ENCODE peak calls at places on chromosomes 2 and 18, in six cellular contexts. One of them, this sample, is unnamed. For H3K4me1 and H3K9me3, the result is how much of the 10 kb centered on the place peaks cover.

GRCh38 chr2:220370764-220371163 is 743.3 kb downstream of the SLC4A3 start:
- DNase-seq in PC-3: no peak
- DNase-seq in neural progenitor cell: no peak
- DNase-seq in stomach: no peak
- DNase-seq in CD8-positive, alpha-beta memory T cell: no peak
- DNase-seq in IMR-90: peak
- DNase-seq in this sample: no peak

GRCh38 chr2:207330912-207331311 is 165.2 kb upstream of the KLF7 start:
- DNase-seq in PC-3: peak
- DNase-seq in neural progenitor cell: no peak
- DNase-seq in stomach: peak
- DNase-seq in CD8-positive, alpha-beta memory T cell: no peak
- DNase-seq in IMR-90: peak
- DNase-seq in this sample: no peak

GRCh38 chr2:55151721-55152433 is 80.2 kb downstream of the CLHC1 start:
- DNase-seq in PC-3: no peak
- DNase-seq in neural progenitor cell: no peak
- DNase-seq in stomach: no peak
- DNase-seq in CD8-positive, alpha-beta memory T cell: no peak
- DNase-seq in IMR-90: peak
- DNase-seq in this sample: no peak

GRCh38 chr2:203777030-203777429 is 70.6 kb downstream of the CD28 start:
- DNase-seq in PC-3: no peak
- DNase-seq in neural progenitor cell: no peak
- DNase-seq in stomach: no peak
- DNase-seq in CD8-positive, alpha-beta memory T cell: no peak
- DNase-seq in IMR-90: no peak
- DNase-seq in this sample: no peak

GRCh38 chr2:209872675-209873074 is 101.0 kb downstream of the UNC80 start:
- DNase-seq in PC-3: peak
- DNase-seq in neural progenitor cell: peak
- DNase-seq in stomach: peak
- DNase-seq in CD8-positive, alpha-beta memory T cell: no peak
- DNase-seq in IMR-90: no peak
- DNase-seq in this sample: no peak

GRCh38 chr2:39523308-39524044 is 86.4 kb upstream of the MAP4K3 start:
- DNase-seq in PC-3: peak
- DNase-seq in neural progenitor cell: no peak
- DNase-seq in stomach: no peak
- DNase-seq in CD8-positive, alpha-beta memory T cell: no peak
- DNase-seq in IMR-90: peak
- DNase-seq in this sample: no peak

GRCh38 chr18:68779169-68779568 is 18.7 kb upstream of the CCDC102B start:
- DNase-seq in PC-3: peak
- DNase-seq in neural progenitor cell: no peak
- DNase-seq in stomach: no peak
- DNase-seq in CD8-positive, alpha-beta memory T cell: no peak
- DNase-seq in IMR-90: peak
- DNase-seq in this sample: no peak

GRCh38 chr2:165573534-165574461 is 104.3 kb downstream of the CSRNP3 start:
- DNase-seq in PC-3: peak
- DNase-seq in neural progenitor cell: peak
- DNase-seq in stomach: peak
- DNase-seq in CD8-positive, alpha-beta memory T cell: no peak
- DNase-seq in IMR-90: no peak
- DNase-seq in this sample: peak

GRCh38 chr2:151989378-151989777 is 109.5 kb downstream of the CACNB4 start:
- DNase-seq in PC-3: no peak
- DNase-seq in neural progenitor cell: no peak
- DNase-seq in stomach: no peak
- DNase-seq in CD8-positive, alpha-beta memory T cell: no peak
- DNase-seq in IMR-90: no peak
- DNase-seq in this sample: no peak

GRCh38 chr2:64442801-64443429 is 11.0 kb upstream of the LGALSL start:
- DNase-seq in PC-3: no peak
- DNase-seq in neural progenitor cell: peak
- DNase-seq in stomach: no peak
- DNase-seq in CD8-positive, alpha-beta memory T cell: no peak
- DNase-seq in IMR-90: no peak
- DNase-seq in this sample: no peak

GRCh38 chr2:45001629-45002385 is 7.4 kb downstream of the SIX2 start:
- DNase-seq in PC-3: no peak
- DNase-seq in neural progenitor cell: peak
- DNase-seq in stomach: no peak
- DNase-seq in CD8-positive, alpha-beta memory T cell: no peak
- DNase-seq in IMR-90: no peak
- DNase-seq in this sample: no peak

GRCh38 chr2:180653481-180653880 is 326.9 kb upstream of the UBE2E3 start:
- DNase-seq in PC-3: no peak
- DNase-seq in neural progenitor cell: no peak
- DNase-seq in stomach: no peak
- DNase-seq in CD8-positive, alpha-beta memory T cell: no peak
- DNase-seq in IMR-90: no peak
- DNase-seq in this sample: no peak

GRCh38 chr2:48145845-48146452 is 239.7 kb upstream of the FBXO11 start:
- DNase-seq in PC-3: no peak
- DNase-seq in neural progenitor cell: no peak
- DNase-seq in stomach: no peak
- DNase-seq in CD8-positive, alpha-beta memory T cell: no peak
- DNase-seq in IMR-90: peak
- DNase-seq in this sample: no peak

GRCh38 chr2:38038682-38039081 is 37.3 kb downstream of the CYP1B1 start:
- DNase-seq in PC-3: no peak
- DNase-seq in neural progenitor cell: no peak
- DNase-seq in stomach: no peak
- DNase-seq in CD8-positive, alpha-beta memory T cell: no peak
- DNase-seq in IMR-90: no peak
- DNase-seq in this sample: no peak

GRCh38 chr2:37622434-37623202 is 48.8 kb downstream of the CDC42EP3 start:
- DNase-seq in PC-3: no peak
- DNase-seq in neural progenitor cell: no peak
- DNase-seq in stomach: no peak
- DNase-seq in CD8-positive, alpha-beta memory T cell: no peak
- DNase-seq in IMR-90: no peak
- DNase-seq in this sample: no peak

GRCh38 chr2:102082591-102083586 is 59.7 kb upstream of the IL1R1 start:
- DNase-seq in PC-3: peak
- DNase-seq in neural progenitor cell: no peak
- DNase-seq in stomach: no peak
- DNase-seq in CD8-positive, alpha-beta memory T cell: peak
- DNase-seq in IMR-90: peak
- DNase-seq in this sample: no peak

GRCh38 chr2:204479557-204479956 is 65.7 kb upstream of the PARD3B start:
- DNase-seq in PC-3: peak
- DNase-seq in neural progenitor cell: no peak
- DNase-seq in stomach: no peak
- DNase-seq in CD8-positive, alpha-beta memory T cell: no peak
- DNase-seq in IMR-90: peak
- DNase-seq in this sample: no peak

GRCh38 chr2:165572155-165572554 is 102.7 kb downstream of the CSRNP3 start:
- DNase-seq in PC-3: no peak
- DNase-seq in neural progenitor cell: peak
- DNase-seq in stomach: no peak
- DNase-seq in CD8-positive, alpha-beta memory T cell: no peak
- DNase-seq in IMR-90: no peak
- DNase-seq in this sample: no peak

GRCh38 chr2:232325324-232326273 is 53.0 kb upstream of the ALPP start:
- DNase-seq in PC-3: peak
- DNase-seq in neural progenitor cell: peak
- DNase-seq in stomach: peak
- DNase-seq in CD8-positive, alpha-beta memory T cell: peak
- DNase-seq in IMR-90: peak
- DNase-seq in this sample: peak

GRCh38 chr2:219496781-219497494 is 1.8 kb upstream of the GMPPA start:
- DNase-seq in PC-3: no peak
- DNase-seq in neural progenitor cell: peak
- DNase-seq in stomach: peak
- DNase-seq in CD8-positive, alpha-beta memory T cell: peak
- DNase-seq in IMR-90: no peak
- DNase-seq in this sample: no peak

GRCh38 chr18:42296723-42297122 is 341.7 kb downstream of the PIK3C3 start:
- DNase-seq in PC-3: no peak
- DNase-seq in neural progenitor cell: no peak
- DNase-seq in stomach: no peak
- DNase-seq in CD8-positive, alpha-beta memory T cell: no peak
- DNase-seq in IMR-90: no peak
- DNase-seq in this sample: no peak

GRCh38 chr2:199716807-199717586 is 134.0 kb downstream of the FTCDNL1 start:
- DNase-seq in PC-3: peak
- DNase-seq in neural progenitor cell: no peak
- DNase-seq in stomach: no peak
- DNase-seq in CD8-positive, alpha-beta memory T cell: no peak
- DNase-seq in IMR-90: no peak
- DNase-seq in this sample: no peak

GRCh38 chr2:215946581-215946980 is 66.8 kb downstream of the MREG start:
- DNase-seq in PC-3: no peak
- DNase-seq in neural progenitor cell: no peak
- DNase-seq in stomach: no peak
- DNase-seq in CD8-positive, alpha-beta memory T cell: no peak
- DNase-seq in IMR-90: no peak
- DNase-seq in this sample: no peak

GRCh38 chr2:128371248-128371630 is 52.6 kb upstream of the HS6ST1 start:
- DNase-seq in PC-3: no peak
- DNase-seq in neural progenitor cell: no peak
- DNase-seq in stomach: peak
- DNase-seq in CD8-positive, alpha-beta memory T cell: no peak
- DNase-seq in IMR-90: no peak
- DNase-seq in this sample: peak

GRCh38 chr18:46039967-46040746 is 31.9 kb downstream of the PSTPIP2 start:
- DNase-seq in PC-3: no peak
- DNase-seq in neural progenitor cell: no peak
- DNase-seq in stomach: no peak
- DNase-seq in CD8-positive, alpha-beta memory T cell: no peak
- DNase-seq in IMR-90: no peak
- DNase-seq in this sample: no peak

GRCh38 chr2:138615257-138615656 is 113.7 kb downstream of the SPOPL start:
- DNase-seq in PC-3: peak
- DNase-seq in neural progenitor cell: no peak
- DNase-seq in stomach: no peak
- DNase-seq in CD8-positive, alpha-beta memory T cell: no peak
- DNase-seq in IMR-90: peak
- DNase-seq in this sample: no peak

GRCh38 chr2:53460347-53460746 is 307.3 kb upstream of the CHAC2 start:
- DNase-seq in PC-3: peak
- DNase-seq in neural progenitor cell: no peak
- DNase-seq in stomach: peak
- DNase-seq in CD8-positive, alpha-beta memory T cell: no peak
- DNase-seq in IMR-90: no peak
- DNase-seq in this sample: peak

DNA sequence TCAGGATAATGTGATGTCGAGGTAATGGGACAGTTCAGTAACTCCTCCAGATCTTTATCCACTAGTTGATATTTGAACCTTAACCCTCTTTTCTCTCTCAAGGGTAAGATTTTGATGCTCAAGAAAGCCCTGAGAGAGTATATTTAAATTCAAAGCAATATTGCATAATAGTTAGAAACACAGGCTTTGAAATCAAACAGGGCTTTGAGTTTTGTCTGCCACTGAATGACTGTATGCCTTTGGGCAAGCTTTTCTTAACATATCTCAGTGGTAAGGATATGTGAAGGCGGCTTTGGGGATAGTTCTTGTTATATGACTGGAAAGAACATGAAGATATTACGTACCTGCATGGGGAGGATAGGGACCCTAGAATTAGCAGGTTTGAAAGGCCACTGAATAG is 11.1 kb downstream of the ITPRID2 start:
- DNase-seq in PC-3: no peak
- DNase-seq in neural progenitor cell: no peak
- DNase-seq in stomach: no peak
- DNase-seq in CD8-positive, alpha-beta memory T cell: no peak
- DNase-seq in IMR-90: no peak
- DNase-seq in this sample: no peak
- H3K4me1 ChIP-seq in PC-3: under half
- H3K4me1 ChIP-seq in neural progenitor cell: under half
- H3K4me1 ChIP-seq in stomach: half or more
- H3K4me1 ChIP-seq in CD8-positive, alpha-beta memory T cell: under half
- H3K4me1 ChIP-seq in IMR-90: under half
- H3K4me1 ChIP-seq in this sample: under half

DNA sequence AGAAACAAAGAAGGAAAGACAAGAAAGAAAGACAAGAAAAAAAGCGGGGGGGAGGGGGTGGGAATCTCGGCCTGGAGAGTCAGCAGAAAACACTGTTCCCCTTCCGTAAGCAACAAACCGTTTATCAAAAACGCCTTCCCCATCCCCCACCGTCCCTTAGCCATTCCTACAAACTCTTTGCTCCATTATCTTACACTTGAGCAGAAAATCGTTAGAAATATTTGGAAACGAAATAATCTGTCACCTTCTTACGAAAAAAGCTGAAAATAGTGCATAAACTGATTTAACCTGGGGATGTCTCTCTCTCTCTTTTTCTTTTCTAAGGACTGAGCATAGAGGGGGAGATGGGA is 3.2 kb downstream of the PTGR3 start:
- DNase-seq in PC-3: no peak
- DNase-seq in neural progenitor cell: peak
- DNase-seq in stomach: no peak
- DNase-seq in CD8-positive, alpha-beta memory T cell: no peak
- DNase-seq in IMR-90: peak
- DNase-seq in this sample: no peak
- H3K4me3 ChIP-seq in PC-3: no peak
- H3K4me3 ChIP-seq in neural progenitor cell: peak
- H3K4me3 ChIP-seq in stomach: peak
- H3K4me3 ChIP-seq in CD8-positive, alpha-beta memory T cell: no peak
- H3K4me3 ChIP-seq in IMR-90: peak
- H3K4me3 ChIP-seq in this sample: no peak

GRCh38 chr18:13688191-13689136 is 37.9 kb downstream of the FAM210A start:
- DNase-seq in PC-3: no peak
- DNase-seq in neural progenitor cell: no peak
- DNase-seq in stomach: no peak
- DNase-seq in CD8-positive, alpha-beta memory T cell: no peak
- DNase-seq in IMR-90: no peak
- DNase-seq in this sample: no peak
- H3K9me3 ChIP-seq in PC-3: under half
- H3K9me3 ChIP-seq in neural progenitor cell: under half
- H3K9me3 ChIP-seq in stomach: under half
- H3K9me3 ChIP-seq in CD8-positive, alpha-beta memory T cell: under half
- H3K9me3 ChIP-seq in IMR-90: under half
- H3K9me3 ChIP-seq in this sample: under half

DNA sequence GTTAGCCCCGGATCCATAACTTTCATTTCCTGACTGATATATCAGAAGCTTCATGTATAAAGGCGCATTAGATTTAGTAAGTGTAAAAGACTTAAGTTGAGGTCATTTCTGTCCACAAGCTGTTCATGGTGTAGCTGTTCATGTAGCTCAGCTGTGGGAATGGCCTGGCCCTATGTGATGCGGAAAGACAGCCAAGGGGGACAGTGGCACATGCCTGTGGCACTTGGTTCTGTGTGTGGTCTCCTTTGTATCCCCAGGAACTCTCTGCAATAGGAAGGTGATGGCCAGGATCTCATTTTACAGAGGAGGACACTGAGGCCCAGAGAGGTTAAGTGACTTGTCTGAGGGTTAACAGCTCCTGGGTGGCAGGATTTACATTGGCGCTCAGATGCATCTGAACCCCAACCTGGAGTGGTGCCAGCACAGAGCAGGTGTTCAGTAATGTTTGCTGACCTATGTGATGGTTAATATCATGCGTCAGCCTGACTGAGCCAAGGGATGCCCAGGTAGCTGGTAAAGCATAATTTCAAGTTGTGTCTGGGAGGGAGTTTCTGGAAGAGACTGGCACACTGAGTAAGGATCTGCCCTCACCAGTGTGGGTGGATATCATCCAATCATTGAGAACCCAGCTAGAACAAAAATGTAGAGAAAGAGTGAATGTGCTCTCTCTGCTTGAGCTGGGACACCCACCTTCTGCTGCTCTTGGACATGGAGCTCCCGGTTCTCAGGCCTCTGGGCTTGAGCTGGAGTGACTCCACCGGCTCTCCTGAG is 25.4 kb downstream of the HPCAL1 start:
- DNase-seq in PC-3: peak
- DNase-seq in neural progenitor cell: no peak
- DNase-seq in stomach: peak
- DNase-seq in CD8-positive, alpha-beta memory T cell: no peak
- DNase-seq in IMR-90: no peak
- DNase-seq in this sample: no peak
- H3K4me1 ChIP-seq in PC-3: half or more
- H3K4me1 ChIP-seq in neural progenitor cell: under half
- H3K4me1 ChIP-seq in stomach: half or more
- H3K4me1 ChIP-seq in CD8-positive, alpha-beta memory T cell: half or more
- H3K4me1 ChIP-seq in IMR-90: under half
- H3K4me1 ChIP-seq in this sample: under half

This sample was measured in pancreas.